ENCODE peak calls at places on chromosome X, in four cellular contexts. N is H1, I is mesendoderm, E is IMR-90. D is an unnamed sample.

GRCh38 chrX:1914606-1915365 is 299.9 kb downstream of the ASMT start:
- DNase-seq in E (no peak), I (peak; percentile 30), N (no peak), D (peak; percentile 47)

GRCh38 chrX:81377329-81377728 is 175.4 kb downstream of the SH3BGRL start:
- DNase-seq in N (no peak), I (peak; percentile 18), E (peak; percentile 27), D (no peak)

GRCh38 chrX:145817299-145817665 is 347 bp upstream of the SLITRK2 start:
- DNase-seq in I (peak; percentile 48), N (no peak), E (no peak), D (peak; percentile 39)

GRCh38 chrX:24396236-24396929 is 35.9 kb downstream of the SUPT20HL1 start:
- DNase-seq in I (no peak), E (peak; percentile 17), N (no peak), D (no peak)

GRCh38 chrX:12496343-12496742 is 294.9 kb upstream of the PRPS2 start:
- DNase-seq in N (no peak), E (no peak), I (no peak), D (no peak)

GRCh38 chrX:86455495-86455894 is 307.2 kb downstream of the DACH2 start:
- DNase-seq in E (no peak), I (peak; percentile 14), N (no peak), D (no peak)

GRCh38 chrX:142251202-142251601 is 46.1 kb upstream of the MAGEC2 start:
- DNase-seq in E (no peak), N (no peak), I (no peak), D (no peak)

GRCh38 chrX:14528629-14529287 is 578 bp upstream of the GLRA2 start:
- DNase-seq in E (peak; percentile 5), I (peak; percentile 70), N (peak; percentile 17), D (peak; percentile 60)

GRCh38 chrX:135713795-135714194 is 356 bp downstream of the CT45A1 start:
- DNase-seq in N (no peak), E (no peak), I (no peak), D (no peak)
- H4K5ac ChIP-seq in N (no peak overlapping the region), E (no peak overlapping the region), I (no peak overlapping the region), D (no peak overlapping the region)

DNA sequence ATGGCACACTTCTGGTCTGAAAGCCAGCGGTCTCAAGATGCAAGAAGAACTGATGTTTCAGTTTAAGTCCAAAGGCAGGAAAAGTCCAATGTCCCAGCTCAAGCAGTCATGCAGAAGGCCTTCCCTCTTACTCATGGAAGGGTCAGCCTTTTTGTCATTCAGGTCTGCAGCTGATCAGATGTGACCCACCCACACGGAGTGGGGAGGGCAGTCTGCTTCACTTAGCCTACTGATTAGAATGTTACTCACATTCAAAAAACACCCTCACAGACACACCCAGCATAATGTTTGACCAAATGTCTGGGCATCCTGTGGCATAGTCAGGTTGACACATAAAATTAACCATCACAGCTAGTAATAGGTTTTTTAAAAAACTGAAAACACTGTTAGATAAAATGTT is 6.6 kb downstream of the HCCS start:
- DNase-seq in I (no peak), N (no peak), E (no peak), D (no peak)
- H4K5ac ChIP-seq in I (no peak overlapping the region), N (no peak overlapping the region), E (no peak overlapping the region), D (no peak overlapping the region)

GRCh38 chrX:151878574-151878973 is 34.1 kb upstream of the MAGEA4 start:
- DNase-seq in N (no peak), I (no peak), E (no peak), D (no peak)
- H4K5ac ChIP-seq in N (no peak overlapping the region), I (no peak overlapping the region), E (no peak overlapping the region), D (no peak overlapping the region)

GRCh38 chrX:118540342-118540741 is 44.7 kb downstream of the DOCK11 start:
- DNase-seq in E (no peak), I (no peak), N (no peak), D (no peak)

GRCh38 chrX:118536204-118536603 is 40.6 kb downstream of the DOCK11 start:
- DNase-seq in N (no peak), I (no peak), E (no peak), D (no peak)

GRCh38 chrX:118534716-118535493 is 39.3 kb downstream of the DOCK11 start:
- DNase-seq in I (peak; percentile 78), N (no peak), E (no peak), D (no peak)

GRCh38 chrX:118541482-118541881 is 45.9 kb downstream of the DOCK11 start:
- DNase-seq in E (no peak), I (no peak), N (no peak), D (no peak)

DNA sequence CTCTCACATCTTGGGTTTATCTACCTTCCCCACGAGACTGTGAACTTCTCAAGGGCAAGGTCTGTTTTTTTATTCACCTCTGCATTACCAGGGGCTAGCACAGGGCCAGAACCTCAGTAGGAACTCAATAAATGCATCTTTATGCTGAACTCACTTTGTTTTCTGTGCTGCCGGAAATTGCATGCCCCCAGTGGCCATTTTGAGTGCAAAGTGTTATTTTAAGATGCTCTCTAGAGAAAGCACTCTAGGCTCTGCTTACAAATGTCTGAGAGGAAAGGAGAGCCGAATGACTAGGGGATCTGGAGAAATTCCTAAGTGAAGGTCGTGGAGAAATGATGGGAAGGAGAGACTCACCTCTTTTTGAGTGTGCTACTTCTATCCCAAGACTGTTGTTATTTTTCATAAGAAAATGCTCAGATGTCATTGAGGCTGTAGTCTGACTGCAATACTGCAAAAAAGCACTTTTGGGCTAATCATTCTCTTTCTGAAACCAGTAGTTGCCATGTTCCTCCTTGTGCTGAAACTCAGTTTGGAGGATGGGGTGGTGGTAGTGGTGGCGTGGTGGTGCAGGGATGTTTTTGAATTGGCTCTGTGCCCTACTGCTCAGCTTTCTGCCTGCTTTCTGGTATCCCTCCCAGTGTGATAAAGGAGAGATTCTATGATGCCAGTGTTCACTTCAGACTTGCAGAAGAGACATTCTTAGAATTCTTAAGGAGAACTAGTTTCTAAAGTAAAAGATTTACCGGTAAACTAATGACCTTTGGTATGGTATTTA is 41.3 kb downstream of the DOCK11 start:
- DNase-seq in E (peak; percentile 33), I (peak; percentile 50), N (no peak), D (no peak)
- H4K5ac ChIP-seq in E (peak overlapping the region; percentile 62), I (no peak overlapping the region), N (peak overlapping the region; percentile 67), D (no peak overlapping the region)

DNA sequence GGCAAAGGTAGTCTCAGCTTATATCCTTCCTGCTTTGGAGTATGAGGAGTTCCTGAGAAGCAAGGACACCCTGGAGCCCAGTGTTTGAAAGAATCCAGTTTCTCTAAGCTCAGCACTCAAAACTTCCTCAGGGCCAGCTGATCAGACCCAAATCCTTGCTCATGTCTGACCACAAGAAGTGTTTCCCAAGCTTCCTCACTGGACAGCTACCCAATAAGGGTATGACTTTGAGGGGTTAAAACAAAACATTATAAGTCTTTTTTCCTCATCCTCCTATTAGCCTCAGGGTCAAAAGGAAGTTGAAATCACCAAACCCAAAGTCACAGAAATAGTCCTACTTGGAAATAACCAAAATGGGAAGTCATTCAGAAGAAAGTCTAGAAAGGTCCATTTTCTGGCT is 13.7 kb downstream of the ZBTB33 start:
- DNase-seq in E (no peak), N (no peak), I (no peak), D (no peak)
- H4K5ac ChIP-seq in E (no peak overlapping the region), N (no peak overlapping the region), I (no peak overlapping the region), D (no peak overlapping the region)

DNA sequence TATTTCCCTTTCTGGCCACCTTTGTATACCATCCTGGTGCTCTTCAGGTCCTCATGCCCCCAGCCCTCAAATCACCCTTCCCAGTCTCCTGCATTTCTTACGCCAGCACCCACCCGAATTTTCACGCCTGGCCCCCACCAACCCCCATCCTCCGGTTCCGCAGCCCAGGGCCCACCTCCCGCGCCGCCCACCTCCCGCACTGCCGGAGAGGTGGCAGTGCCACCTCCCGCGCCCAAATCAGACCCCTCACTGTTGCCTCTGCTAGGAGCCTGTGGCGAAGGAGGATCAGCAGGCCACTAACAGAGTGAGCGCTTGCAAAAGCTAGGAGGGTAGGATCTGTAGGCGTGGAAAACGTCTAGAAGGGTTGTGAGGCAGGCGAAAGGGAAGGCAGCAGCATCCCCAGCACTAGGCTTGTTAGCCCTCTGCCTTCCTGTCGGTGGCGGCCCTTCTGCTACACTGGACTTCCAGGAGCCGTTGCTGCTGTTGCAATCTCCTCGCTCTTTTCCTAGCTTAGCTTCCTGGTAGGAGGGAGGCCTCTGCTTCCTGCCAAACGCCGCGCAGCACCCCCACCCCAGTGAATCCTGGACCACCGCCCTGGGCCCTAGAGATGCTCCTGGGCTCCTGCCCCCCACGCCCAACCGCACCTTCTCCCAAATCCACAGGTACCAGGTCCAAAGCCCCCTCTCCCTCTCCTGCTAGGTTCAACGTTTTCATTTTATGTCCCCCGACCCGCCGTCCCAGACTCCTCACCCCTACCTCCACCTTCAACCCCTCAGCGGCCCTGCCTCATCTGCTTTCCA is 51.0 kb downstream of the SPIN2B start:
- DNase-seq in N (no peak), I (no peak), E (no peak), D (peak; percentile 33)
- H4K5ac ChIP-seq in N (no peak overlapping the region), I (no peak overlapping the region), E (no peak overlapping the region), D (no peak overlapping the region)

D was measured in H9.